ENCODE peak calls at places on chromosomes 4 and X, in nine cellular contexts. Y is cardiac muscle cell, N is left lung, O is sigmoid colon, F is body of pancreas, X is OCI-LY7, M is astrocyte, U is BE2C, E is colonic mucosa. R is an unnamed sample. For H3K9me3, the result is how much of the 10 kb centered on the place peaks cover.

GRCh38 chrX:13515181-13515930 is 54.0 kb upstream of the EGFL6 start:
- DNase-seq in X (no peak), M (no peak), F (no peak), O (no peak), U (no peak), N (no peak), E (no peak), Y (no peak), R (no peak)

GRCh38 chr4:156695163-156695562 is 276.4 kb downstream of the PDGFC start:
- DNase-seq in M (no peak), U (no peak), X (no peak), O (no peak), N (no peak), F (no peak), E (no peak), Y (no peak), R (no peak)

GRCh38 chrX:9848718-9849481 is 62.7 kb downstream of the SHROOM2 start:
- DNase-seq in M (no peak), E (no peak), Y (no peak), O (no peak), F (peak), X (no peak), N (no peak), U (no peak), R (no peak)

GRCh38 chrX:153687121-153688039 is at the start of gene SLC6A8:
- DNase-seq in E (peak), Y (peak), N (peak), U (peak), O (peak), X (peak), F (peak), M (peak), R (peak)

GRCh38 chr4:70915874-70916559 is 13.8 kb downstream of the MOB1B start:
- DNase-seq in O (no peak), Y (no peak), E (no peak), U (no peak), X (no peak), M (no peak), F (no peak), N (no peak), R (no peak)

GRCh38 chr4:10007436-10007740 is 13.9 kb downstream of the SLC2A9 start:
- DNase-seq in N (no peak), U (no peak), E (no peak), Y (no peak), M (no peak), X (no peak), O (no peak), F (no peak), R (no peak)

GRCh38 chr4:150126201-150126879 is 48.1 kb downstream of the DCLK2 start:
- DNase-seq in X (peak), U (no peak), F (peak), N (no peak), O (no peak), E (no peak), M (peak), Y (no peak), R (no peak)

GRCh38 chr4:139606600-139607301 is 50.7 kb upstream of the SETD7 start:
- DNase-seq in N (no peak), Y (no peak), X (no peak), U (no peak), O (no peak), M (peak), F (no peak), E (no peak), R (no peak)

GRCh38 chr4:138650917-138651564 is 364.5 kb upstream of the NOCT start:
- DNase-seq in O (no peak), E (no peak), M (peak), N (no peak), Y (no peak), X (no peak), F (no peak), U (no peak), R (no peak)

GRCh38 chr4:30416547-30416946 is 303.6 kb upstream of the PCDH7 start:
- DNase-seq in U (no peak), X (no peak), M (no peak), F (no peak), E (no peak), N (no peak), O (no peak), Y (no peak), R (no peak)

DNA sequence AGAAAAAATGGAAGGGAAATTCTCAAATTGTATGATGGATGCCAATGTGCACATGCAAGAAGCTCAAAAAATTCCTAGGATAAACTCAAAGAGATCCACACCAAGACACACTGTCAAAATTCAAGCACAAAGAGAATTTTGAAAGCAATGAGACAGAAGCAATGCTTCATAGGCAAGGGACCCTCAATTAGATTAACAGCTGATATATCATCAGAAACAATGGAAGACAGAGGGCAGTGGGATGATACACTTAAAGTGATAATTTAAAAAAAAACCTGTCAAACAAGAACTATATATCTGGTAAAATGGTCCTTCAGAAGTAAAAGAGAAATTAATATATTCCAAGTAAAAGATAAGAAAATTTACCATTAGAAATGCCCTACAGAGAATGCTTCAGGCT is 306.3 kb upstream of the PCDH7 start:
- DNase-seq in X (no peak), N (no peak), Y (no peak), F (no peak), U (no peak), M (no peak), O (no peak), E (no peak), R (no peak)
- H3K9me3 ChIP-seq in X (under half), N (under half), Y (under half), F (under half), U (under half), M (under half), O (under half), E (under half), R (under half)

GRCh38 chr4:103397527-103397926 is 199.4 kb upstream of the CENPE start:
- DNase-seq in E (no peak), O (no peak), U (no peak), F (no peak), N (no peak), Y (no peak), M (no peak), X (no peak), R (no peak)
- TF ChIP-seq CTCF in E (no peak), O (no peak), U (no peak), F (no peak), N (no peak), Y (no peak), M (no peak), X (no peak), R (no peak)

DNA sequence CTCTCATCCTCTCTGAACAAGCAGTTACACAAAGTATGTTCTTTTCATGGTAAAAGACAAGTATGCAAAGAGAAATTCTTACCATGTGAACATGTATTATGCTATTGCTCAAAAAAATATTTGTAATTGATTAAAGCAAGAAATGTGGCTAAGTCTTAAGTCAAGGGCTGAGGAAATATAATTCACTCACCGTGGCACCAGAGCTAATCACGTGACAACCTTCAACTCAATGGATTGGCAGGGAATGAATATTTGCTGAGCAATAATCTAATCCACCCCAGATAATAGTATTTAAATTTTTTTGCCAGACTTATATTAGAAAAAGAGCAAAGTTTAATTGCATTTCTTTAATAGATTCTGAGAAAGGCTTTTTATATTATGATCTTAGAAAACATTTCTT is 310.2 kb downstream of the HS3ST1 start:
- DNase-seq in M (no peak), O (no peak), E (no peak), U (no peak), F (no peak), Y (no peak), N (no peak), X (no peak), R (no peak)
- H3K9me3 ChIP-seq in M (under half), O (under half), E (under half), U (under half), F (under half), Y (under half), N (under half), X (under half), R (under half)

GRCh38 chrX:373641-374471 is 12.9 kb downstream of the PPP2R3B start:
- DNase-seq in O (no peak), F (no peak), U (no peak), N (peak), E (no peak), X (peak), Y (peak), M (peak), R (no peak)
- TF ChIP-seq CTCF in O (no peak), F (no peak), U (no peak), N (no peak), E (no peak), X (peak), Y (no peak), M (no peak), R (no peak)

DNA sequence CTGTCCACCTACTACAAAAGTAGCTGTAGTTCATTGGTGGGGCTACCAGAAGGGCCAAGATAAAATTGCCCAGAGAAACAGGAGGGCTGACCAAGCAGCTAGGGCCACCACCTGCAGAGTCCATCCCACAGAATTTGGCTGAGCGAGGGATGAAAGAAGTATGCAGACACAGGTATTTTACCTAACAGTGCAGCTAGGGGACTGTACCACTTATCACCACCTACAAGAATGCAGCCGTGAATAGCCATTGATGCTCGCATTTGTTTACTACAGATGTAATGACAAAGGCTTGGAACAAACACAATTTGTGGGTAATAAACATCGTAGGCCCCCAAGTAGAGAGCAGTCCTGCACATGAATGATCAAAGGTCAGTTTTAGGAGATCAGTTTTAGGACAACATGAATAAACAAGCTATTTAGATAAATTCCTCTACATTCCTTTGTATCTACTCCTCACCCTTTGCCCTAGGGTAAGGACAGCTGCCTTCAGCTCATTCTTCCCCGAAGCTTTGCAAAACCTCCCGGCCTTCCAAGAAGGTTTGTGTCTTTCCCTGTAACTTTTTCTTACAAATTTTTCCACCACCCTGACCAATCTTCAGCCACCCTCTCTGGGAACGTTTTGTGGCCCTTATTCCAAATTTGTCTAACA is 49.5 kb downstream of the ZNF718 start:
- DNase-seq in U (no peak), N (no peak), Y (no peak), X (no peak), F (no peak), O (no peak), M (no peak), E (no peak), R (no peak)
- H3K9me3 ChIP-seq in U (under half), N (under half), Y (under half), X (under half), F (under half), O (under half), M (under half), E (under half), R (half or more)